ENCODE peak calls at places on chromosomes 12 and 14, in seven cellular contexts. L is brain microvascular endothelial cell; M is stimulated activated naive CD8-positive, alpha-beta T cell treated with anti-CD3 and anti-CD28 coated beads, Interleukin-15, amount 100 ng/mL, for 72 hours; V is hippocampal formation; H is fibroblast of mammary gland; Q is Kasumi-1; O is GM12865. R is an unnamed sample.
A peak's percentile ranks its signal among the peaks of the same experiment; 100 is the strongest.

GRCh38 chr12:6608592-6609311 is 1.6 kb upstream of the CHD4 start:
- DNase-seq in M (peak; percentile 59), O (no peak), Q (no peak), L (no peak), V (no peak), H (peak; percentile 40), R (no peak)

GRCh38 chr12:132596016-132596415 is 14.4 kb downstream of the LRCOL1 start:
- DNase-seq in M (no peak), L (peak; percentile 65), V (no peak), Q (no peak), O (no peak), H (peak; percentile 25), R (no peak)

GRCh38 chr12:123578243-123578642 is 6.1 kb upstream of the TMED2 start:
- DNase-seq in M (no peak), V (no peak), O (no peak), H (no peak), Q (no peak), L (no peak), R (no peak)

GRCh38 chr12:67919406-67919805 is 69.8 kb upstream of the IFNG-AS1 start:
- DNase-seq in M (no peak), Q (no peak), L (no peak), V (no peak), H (peak; percentile 50), O (no peak), R (no peak)

GRCh38 chr12:17809206-17809605 is 280.8 kb downstream of the RERGL start:
- DNase-seq in L (no peak), Q (no peak), H (no peak), O (no peak), V (no peak), M (no peak), R (no peak)

GRCh38 chr12:65121049-65121955 is at the start of gene WIF1:
- DNase-seq in H (peak; percentile 4), Q (peak; percentile 22), O (peak; percentile 18), M (peak; percentile 29), L (no peak), V (no peak), R (no peak)

GRCh38 chr12:49330032-49330619 is 6.9 kb downstream of the C1QL4 start:
- DNase-seq in L (no peak), O (no peak), H (no peak), M (no peak), V (no peak), Q (no peak), R (no peak)

GRCh38 chr14:95540236-95540635 is 5.4 kb downstream of the GLRX5 start:
- DNase-seq in H (no peak), V (no peak), O (no peak), M (no peak), Q (no peak), L (no peak), R (no peak)

GRCh38 chr12:3726455-3726854 is 26.5 kb downstream of the CRACR2A start:
- DNase-seq in H (no peak), M (no peak), O (no peak), L (no peak), Q (no peak), V (no peak), R (no peak)

GRCh38 chr14:24143511-24143910 is 2.1 kb upstream of the EMC9 start:
- DNase-seq in M (no peak), O (no peak), L (peak; percentile 68), Q (no peak), H (peak; percentile 83), V (no peak), R (no peak)

GRCh38 chr12:1094714-1095113 is 103.7 kb downstream of the ERC1 start:
- DNase-seq in H (no peak), V (no peak), Q (no peak), O (peak; percentile 72), M (no peak), L (no peak), R (no peak)

GRCh38 chr14:53183611-53184010 is 30.5 kb upstream of the DDHD1 start:
- DNase-seq in V (no peak), O (no peak), Q (no peak), M (no peak), H (peak; percentile 6), L (no peak), R (no peak)

GRCh38 chr14:58100735-58101368 is 51.2 kb downstream of the ARMH4 start:
- DNase-seq in O (no peak), Q (no peak), V (no peak), M (no peak), H (peak; percentile 75), L (peak; percentile 89), R (no peak)

GRCh38 chr14:31774567-31774966 is 213.4 kb downstream of the NUBPL start:
- DNase-seq in O (no peak), M (no peak), H (no peak), Q (no peak), V (no peak), L (no peak), R (no peak)

GRCh38 chr12:74646831-74647230 is 109.2 kb downstream of the ATXN7L3B start:
- DNase-seq in O (peak; percentile 4), H (no peak), Q (peak; percentile 14), M (no peak), V (peak; percentile 58), L (no peak), R (no peak)

GRCh38 chr12:107091381-107091780 is 2.0 kb downstream of the CRY1 start:
- DNase-seq in H (peak; percentile 89), Q (no peak), L (peak; percentile 59), M (no peak), O (no peak), V (peak; percentile 0), R (no peak)

GRCh38 chr12:32312049-32312670 is 87.2 kb upstream of the FGD4 start:
- DNase-seq in Q (peak; percentile 49), V (peak; percentile 58), H (peak; percentile 73), O (peak; percentile 74), M (no peak), L (peak; percentile 14), R (no peak)

GRCh38 chr14:35915185-35915584 is 89.0 kb downstream of the BRMS1L start:
- DNase-seq in Q (no peak), L (no peak), O (no peak), M (no peak), H (no peak), V (no peak), R (no peak)

GRCh38 chr14:38078393-38078792 is 129.3 kb upstream of the SSTR1 start:
- DNase-seq in Q (no peak), L (no peak), V (no peak), O (no peak), M (peak; percentile 79), H (no peak), R (no peak)

GRCh38 chr14:54169254-54169924 is 212.8 kb upstream of the BMP4 start:
- DNase-seq in Q (peak; percentile 18), V (no peak), L (no peak), H (peak; percentile 55), O (no peak), M (peak; percentile 11), R (no peak)

GRCh38 chr14:54338696-54339317 is 58.0 kb upstream of the CDKN3 start:
- DNase-seq in M (no peak), H (peak; percentile 60), Q (peak; percentile 65), V (no peak), O (peak; percentile 34), L (peak; percentile 40), R (no peak)

GRCh38 chr12:108784270-108784669 is 53.0 kb upstream of the CORO1C start:
- DNase-seq in Q (no peak), O (no peak), L (no peak), V (no peak), M (no peak), H (no peak), R (no peak)

GRCh38 chr12:25025951-25026490 is 77.1 kb upstream of the BCAT1 start:
- DNase-seq in O (no peak), H (no peak), Q (no peak), M (no peak), L (no peak), V (no peak), R (no peak)

GRCh38 chr14:103386632-103387329 is 1.6 kb downstream of the MARK3 start:
- DNase-seq in V (no peak), M (no peak), Q (no peak), H (peak; percentile 38), O (no peak), L (no peak), R (no peak)

GRCh38 chr14:42629553-42629952 is 1022.9 kb downstream of the LRFN5 start:
- DNase-seq in Q (no peak), H (no peak), L (no peak), M (no peak), O (no peak), V (no peak), R (no peak)

GRCh38 chr14:68112456-68112855 is 292.9 kb downstream of the RAD51B start:
- DNase-seq in O (no peak), M (no peak), Q (no peak), H (no peak), V (no peak), L (no peak), R (no peak)

GRCh38 chr14:104352493-104353220 is 214.3 kb downstream of the KIF26A start:
- DNase-seq in H (no peak), Q (no peak), L (no peak), M (peak; percentile 0), O (no peak), V (no peak), R (no peak)

GRCh38 chr14:72652179-72652578 is 241.7 kb downstream of the DPF3 start:
- DNase-seq in M (no peak), O (no peak), H (peak; percentile 41), L (no peak), Q (no peak), V (no peak), R (no peak)

GRCh38 chr12:43836455-43836989 is 641 bp downstream of the TMEM117 start:
- DNase-seq in O (peak; percentile 18), V (peak; percentile 69), H (peak; percentile 35), L (peak; percentile 9), M (no peak), Q (no peak), R (no peak)

GRCh38 chr12:43945983-43946382 is 110.1 kb downstream of the TMEM117 start:
- DNase-seq in H (no peak), M (no peak), L (no peak), Q (no peak), O (no peak), V (no peak), R (no peak)

R was measured in substantia nigra.